ENCODE peak calls at places on chromosomes 6 and 20, in seven cellular contexts. T is H54, S is HCT116, U is uterus, V is right lobe of liver, F is stomach, O is lower leg skin. C is an unnamed sample.

GRCh38 chr20:50519036-50519780 is 9.0 kb downstream of the PTPN1 start:
- DNase-seq in T (no peak), S (no peak), U (no peak), V (no peak), F (no peak), O (no peak), C (no peak)

GRCh38 chr6:131136021-131136847 is 967 bp downstream of the AKAP7 start:
- DNase-seq in T (no peak), S (no peak), U (peak; percentile 28), V (no peak), F (no peak), O (no peak), C (peak; percentile 33)

GRCh38 chr6:106163966-106164877 is 78.1 kb downstream of the PRDM1 start:
- DNase-seq in T (no peak), S (no peak), U (peak; percentile 43), V (no peak), F (no peak), O (peak; percentile 53), C (no peak)

GRCh38 chr20:63627700-63628245 is 872 bp upstream of the GMEB2 start:
- DNase-seq in T (no peak), S (no peak), U (no peak), V (peak; percentile 61), F (no peak), O (no peak), C (peak; percentile 61)

GRCh38 chr6:36671687-36672375 is 6.7 kb upstream of the CDKN1A start:
- DNase-seq in T (no peak), S (no peak), U (no peak), V (no peak), F (no peak), O (no peak), C (no peak)

GRCh38 chr20:34579191-34579661 is 20.7 kb downstream of the MAP1LC3A start:
- DNase-seq in T (peak; percentile 65), S (peak; percentile 28), U (peak; percentile 74), V (no peak), F (peak; percentile 70), O (peak; percentile 40), C (no peak)

GRCh38 chr20:32153771-32154170 is 44.3 kb downstream of the TM9SF4 start:
- DNase-seq in T (no peak), S (no peak), U (no peak), V (peak; percentile 3), F (no peak), O (no peak), C (peak; percentile 4)

GRCh38 chr20:50121858-50122271 is 8.9 kb upstream of the UBE2V1 start:
- DNase-seq in T (peak; percentile 49), S (no peak), U (no peak), V (no peak), F (no peak), O (no peak), C (no peak)

GRCh38 chr20:17810847-17811604 is 111.3 kb downstream of the BANF2 start:
- DNase-seq in T (no peak), S (no peak), U (no peak), V (no peak), F (no peak), O (no peak), C (no peak)

GRCh38 chr6:100117680-100118079 is 123.7 kb upstream of the MCHR2 start:
- DNase-seq in T (no peak), S (no peak), U (no peak), V (no peak), F (no peak), O (no peak), C (no peak)

GRCh38 chr6:43733471-43734293 is 36.3 kb upstream of the VEGFA start:
- DNase-seq in T (no peak), S (no peak), U (no peak), V (no peak), F (peak; percentile 10), O (no peak), C (no peak)

GRCh38 chr6:96907498-96907897 is 9.8 kb upstream of the NDUFAF4 start:
- DNase-seq in T (no peak), S (no peak), U (no peak), V (no peak), F (no peak), O (no peak), C (no peak)

GRCh38 chr6:159715168-159715567 is 12.1 kb upstream of the WTAP start:
- DNase-seq in T (no peak), S (no peak), U (peak; percentile 11), V (no peak), F (no peak), O (no peak), C (no peak)

GRCh38 chr20:44522841-44523240 is 971 bp upstream of the SERINC3 start:
- DNase-seq in T (no peak), S (no peak), U (no peak), V (no peak), F (no peak), O (no peak), C (no peak)

GRCh38 chr6:63919556-63920110 is 284.0 kb downstream of the PHF3 start:
- DNase-seq in T (no peak), S (no peak), U (no peak), V (no peak), F (no peak), O (no peak), C (no peak)

GRCh38 chr20:19794941-19795340 is 36.9 kb downstream of the RIN2 start:
- DNase-seq in T (no peak), S (no peak), U (no peak), V (no peak), F (no peak), O (no peak), C (no peak)

GRCh38 chr6:148829415-148830101 is 82.7 kb downstream of the UST start:
- DNase-seq in T (no peak), S (no peak), U (no peak), V (no peak), F (no peak), O (no peak), C (no peak)

GRCh38 chr6:33427585-33428218 is 7.8 kb downstream of the SYNGAP1 start:
- DNase-seq in T (peak; percentile 62), S (no peak), U (peak; percentile 54), V (peak; percentile 73), F (peak; percentile 67), O (no peak), C (peak; percentile 75)
- TF ChIP-seq POLR2A in T (peak; percentile 12), S (no peak), U (no peak), V (no peak), F (no peak), O (no peak), C (no peak)

DNA sequence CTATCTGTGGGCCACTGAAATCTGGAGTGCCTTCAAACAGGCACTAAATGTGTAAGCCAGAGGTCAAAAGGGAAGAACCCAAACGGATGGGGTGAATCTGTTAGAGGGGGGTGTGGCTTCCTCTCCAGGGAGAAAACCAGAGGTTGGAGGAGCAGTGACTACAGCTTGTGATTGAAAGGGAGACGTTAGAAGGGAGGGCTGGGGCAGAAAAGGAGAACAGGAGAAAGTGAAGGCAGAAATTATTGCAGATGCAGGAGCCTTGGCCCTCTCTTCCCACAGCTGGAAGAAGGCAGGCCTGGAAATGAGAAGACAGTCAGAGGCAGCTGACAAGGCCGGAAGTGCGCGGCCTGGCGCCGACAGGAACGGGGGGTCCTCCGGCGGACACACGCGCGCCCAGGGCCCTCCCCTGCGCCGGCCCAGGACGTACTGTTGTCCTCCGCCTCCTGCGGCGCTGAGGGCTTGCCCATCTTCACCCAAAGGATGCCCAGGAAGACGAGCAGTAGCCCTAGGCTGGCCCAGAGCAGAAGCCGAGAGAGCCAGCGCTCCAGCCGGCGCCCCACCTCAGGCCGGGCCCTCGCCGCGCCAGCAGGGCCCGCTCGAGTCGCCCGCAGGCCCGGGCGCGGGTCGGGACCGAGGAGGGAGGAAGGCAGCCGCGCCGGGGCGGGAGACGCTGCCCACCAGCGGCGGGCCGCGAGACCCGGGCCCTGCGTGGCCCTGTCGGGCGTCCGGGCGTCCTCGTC is 806 bp downstream of the LEMD2 start:
- DNase-seq in T (peak; percentile 65), S (peak; percentile 23), U (peak; percentile 76), V (peak; percentile 84), F (peak; percentile 65), O (peak; percentile 73), C (peak; percentile 74)
- TF ChIP-seq POLR2A in T (peak; percentile 57), S (peak; percentile 43), U (peak; percentile 61), V (peak; percentile 64), F (no peak), O (no peak), C (peak; percentile 56)

GRCh38 chr20:62135573-62136266 is 7.5 kb downstream of the PSMA7 start:
- DNase-seq in T (no peak), S (no peak), U (no peak), V (no peak), F (no peak), O (no peak), C (no peak)

GRCh38 chr20:62137092-62137384 is 6.2 kb downstream of the PSMA7 start:
- DNase-seq in T (no peak), S (no peak), U (no peak), V (no peak), F (no peak), O (no peak), C (no peak)

GRCh38 chr20:62138204-62138543 is 5.0 kb downstream of the PSMA7 start:
- DNase-seq in T (no peak), S (no peak), U (no peak), V (no peak), F (no peak), O (no peak), C (no peak)

GRCh38 chr20:62137478-62138203 is 5.6 kb downstream of the PSMA7 start:
- DNase-seq in T (no peak), S (no peak), U (no peak), V (no peak), F (no peak), O (no peak), C (no peak)

DNA sequence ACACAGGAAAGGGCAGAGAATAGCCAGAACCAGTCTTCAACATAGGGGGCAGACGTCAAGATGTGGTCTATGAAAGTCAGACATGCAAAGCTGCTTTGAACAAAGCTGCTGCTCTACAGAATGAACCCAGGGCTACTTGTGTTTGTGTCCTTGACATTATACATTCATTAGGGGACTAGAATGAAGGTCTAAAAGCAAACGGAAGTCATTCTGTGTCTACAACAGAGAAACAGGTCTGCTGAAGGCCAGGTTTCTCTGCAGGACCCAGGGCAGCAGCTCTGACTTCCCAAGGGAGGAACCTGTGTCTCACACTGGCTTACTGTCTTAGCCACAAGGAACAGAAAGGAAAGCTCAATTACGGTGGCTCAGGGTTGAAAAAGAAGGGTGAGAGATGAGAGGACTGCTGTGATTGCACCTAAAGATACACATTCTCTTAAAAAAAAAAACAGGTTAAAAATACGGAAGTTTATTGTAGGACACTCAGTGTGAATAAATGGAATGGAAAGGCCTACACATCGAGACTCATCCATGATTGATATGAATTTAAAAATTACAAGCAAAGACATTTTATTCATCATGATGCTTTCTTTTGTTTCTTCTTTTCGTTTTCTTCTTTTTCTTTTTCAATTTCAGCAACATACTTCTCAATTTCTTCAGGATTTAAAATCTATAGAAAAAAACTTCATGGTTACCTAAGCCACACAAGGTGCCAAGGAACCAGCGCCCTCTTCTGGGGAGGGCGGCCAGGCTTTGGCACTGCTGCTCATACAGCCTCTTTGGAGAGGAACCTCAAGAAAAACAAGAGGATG is 6.7 kb downstream of the PSMA7 start:
- DNase-seq in T (no peak), S (peak; percentile 44), U (peak; percentile 65), V (no peak), F (peak; percentile 77), O (no peak), C (peak; percentile 77)
- TF ChIP-seq POLR2A in T (no peak), S (no peak), U (no peak), V (no peak), F (no peak), O (no peak), C (no peak)

DNA sequence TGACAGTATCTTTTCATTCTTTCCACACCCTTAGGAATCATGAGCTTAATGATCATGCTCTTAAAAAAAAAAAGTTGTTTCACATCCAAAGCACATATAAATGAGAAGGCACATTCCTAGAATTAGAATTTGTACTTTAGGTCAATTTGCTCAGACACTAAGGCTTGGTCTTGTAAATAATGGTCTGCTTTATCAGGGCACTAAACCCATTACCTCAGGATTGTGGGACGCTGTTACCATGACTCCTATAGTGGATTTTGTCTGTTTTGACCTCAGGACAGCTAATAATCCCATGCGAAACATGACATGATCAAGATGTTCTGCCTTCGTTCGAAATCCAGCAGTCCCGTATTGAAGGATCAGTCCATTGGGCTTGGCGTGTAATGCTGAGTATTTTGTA is 2.5 kb downstream of the PGM3 start:
- DNase-seq in T (no peak), S (no peak), U (no peak), V (no peak), F (no peak), O (no peak), C (no peak)
- TF ChIP-seq POLR2A in T (no peak), S (no peak), U (no peak), V (no peak), F (no peak), O (no peak), C (no peak)